ENCODE peak calls at places on chromosome 1, in five cellular contexts. H is RKO, C is AG08396, X is fibroblast of mammary gland, R is Right ventricle myocardium superior. Y is an unnamed sample.

GRCh38 chr1:205665216-205665757 is 15.0 kb downstream of the SLC45A3 start:
- DNase-seq in H (no peak), C (no peak), X (no peak), R (no peak), Y (no peak)

GRCh38 chr1:230441630-230442029 is 15.5 kb upstream of the PGBD5 start:
- DNase-seq in H (no peak), C (no peak), X (no peak), R (no peak), Y (no peak)

GRCh38 chr1:201085902-201086735 is 26.1 kb downstream of the CACNA1S start:
- DNase-seq in H (peak; percentile 53), C (peak; percentile 85), X (peak; percentile 42), R (peak; percentile 67), Y (peak; percentile 33)

GRCh38 chr1:36650200-36651065 is 167.7 kb upstream of the CSF3R start:
- DNase-seq in H (peak; percentile 54), C (peak; percentile 66), X (peak; percentile 52), R (peak; percentile 64), Y (peak; percentile 37)

GRCh38 chr1:84164156-84164555 is 20.1 kb downstream of the PRKACB start:
- DNase-seq in H (no peak), C (no peak), X (peak; percentile 28), R (no peak), Y (no peak)

GRCh38 chr1:16342331-16343062 is 9.8 kb downstream of the FBXO42 start:
- DNase-seq in H (no peak), C (no peak), X (no peak), R (no peak), Y (no peak)

GRCh38 chr1:243939167-243939848 is 89.3 kb upstream of the AKT3 start:
- DNase-seq in H (peak; percentile 38), C (no peak), X (peak; percentile 51), R (no peak), Y (peak; percentile 65)

GRCh38 chr1:16162163-16162822 is 6.4 kb upstream of the EPHA2 start:
- DNase-seq in H (no peak), C (no peak), X (no peak), R (no peak), Y (no peak)

GRCh38 chr1:184906771-184907170 is 67.5 kb downstream of the NIBAN1 start:
- DNase-seq in H (no peak), C (no peak), X (peak; percentile 44), R (no peak), Y (peak; percentile 73)

GRCh38 chr1:30765610-30766434 is 8.2 kb upstream of the LAPTM5 start:
- DNase-seq in H (no peak), C (no peak), X (no peak), R (peak; percentile 13), Y (no peak)

GRCh38 chr1:93980320-93980744 is 71.1 kb upstream of the GCLM start:
- DNase-seq in H (peak; percentile 14), C (no peak), X (no peak), R (no peak), Y (no peak)

GRCh38 chr1:202351725-202352124 is 3.2 kb downstream of the PPP1R12B start:
- DNase-seq in H (no peak), C (no peak), X (peak; percentile 44), R (no peak), Y (peak; percentile 17)

GRCh38 chr1:27111771-27112573 is 43.0 kb downstream of the SLC9A1 start:
- DNase-seq in H (peak; percentile 95), C (peak; percentile 94), X (peak; percentile 100), R (peak; percentile 83), Y (peak; percentile 100)

GRCh38 chr1:208031932-208032320 is 121.0 kb upstream of the CD34 start:
- DNase-seq in H (no peak), C (no peak), X (no peak), R (no peak), Y (no peak)

GRCh38 chr1:27318596-27318995 is 3.4 kb upstream of the TMEM222 start:
- DNase-seq in H (no peak), C (no peak), X (peak; percentile 64), R (no peak), Y (peak; percentile 22)

GRCh38 chr1:11559211-11559970 is 80.4 kb downstream of the DISP3 start:
- DNase-seq in H (no peak), C (no peak), X (no peak), R (no peak), Y (no peak)

GRCh38 chr1:53172751-53173498 is 23.7 kb upstream of the CPT2 start:
- DNase-seq in H (peak; percentile 72), C (peak; percentile 57), X (peak; percentile 73), R (no peak), Y (no peak)

GRCh38 chr1:201088395-201088794 is 23.8 kb downstream of the CACNA1S start:
- DNase-seq in H (no peak), C (no peak), X (peak; percentile 13), R (no peak), Y (no peak)

GRCh38 chr1:94954292-94955220 is 27.6 kb upstream of the CNN3 start:
- DNase-seq in H (no peak), C (no peak), X (no peak), R (no peak), Y (no peak)

Y was measured in IMR-90.